ENCODE peak calls at places on chromosomes 13 and 19, in four cellular contexts. C is stimulated activated CD8-positive, alpha-beta memory T cell treated with anti-CD3 and anti-CD28 coated beads, Interleukin-15, amount 100 ng/mL, for 4 hours; I is neuronal stem cell; O is endodermal cell. D is an unnamed sample.

GRCh38 chr13:24161980-24162517 is 1.5 kb downstream of the SPATA13 start:
- DNase-seq in I (no peak), O (no peak), C (no peak), D (no peak)

GRCh38 chr19:35995655-35995993 is 636 bp downstream of the SDHAF1 start:
- DNase-seq in I (no peak), O (peak; percentile 87), C (no peak), D (no peak)

GRCh38 chr19:32017341-32017948 is 328.0 kb upstream of the ZNF507 start:
- DNase-seq in O (no peak), C (no peak), I (no peak), D (no peak)

GRCh38 chr19:5934002-5934401 is 19.9 kb downstream of the CAPS start:
- DNase-seq in C (no peak), O (no peak), I (no peak), D (no peak)

GRCh38 chr19:57563547-57563946 is 3.9 kb upstream of the ZNF550 start:
- DNase-seq in O (no peak), C (no peak), I (no peak), D (no peak)

GRCh38 chr19:42816901-42817300 is 51.4 kb upstream of the PSG8 start:
- DNase-seq in I (no peak), C (no peak), O (no peak), D (no peak)

GRCh38 chr19:30479231-30479630 is 107.0 kb downstream of the ZNF536 start:
- DNase-seq in O (no peak), I (no peak), C (no peak), D (no peak)

GRCh38 chr19:50702870-50703829 is 16.5 kb downstream of the SHANK1 start:
- DNase-seq in I (no peak), O (peak; percentile 65), C (no peak), D (no peak)

GRCh38 chr19:22882797-22883196 is 50.7 kb downstream of the ZNF723 start:
- DNase-seq in I (no peak), O (no peak), C (no peak), D (no peak)

GRCh38 chr13:73849292-73849691 is 284.9 kb downstream of the KLF12 start:
- DNase-seq in O (peak; percentile 80), C (no peak), I (peak; percentile 9), D (no peak)

GRCh38 chr13:43528992-43529391 is 257.8 kb downstream of the ENOX1 start:
- DNase-seq in C (no peak), O (no peak), I (no peak), D (no peak)

GRCh38 chr19:18000981-18001836 is 6.8 kb upstream of the ARRDC2 start:
- DNase-seq in C (peak; percentile 91), I (no peak), O (peak; percentile 89), D (peak; percentile 61)

GRCh38 chr19:40567040-40567749 is 9.5 kb upstream of the SHKBP1 start:
- DNase-seq in O (no peak), C (no peak), I (no peak), D (no peak)

GRCh38 chr19:33813391-33814101 is 16.9 kb downstream of the KCTD15 start:
- DNase-seq in O (peak; percentile 24), C (no peak), I (no peak), D (no peak)

GRCh38 chr19:50377051-50377441 is 789 bp downstream of the NR1H2 start:
- DNase-seq in O (peak; percentile 90), C (no peak), I (no peak), D (no peak)

GRCh38 chr19:18574691-18575291 is 3.1 kb downstream of the UBA52 start:
- DNase-seq in C (no peak), O (no peak), I (no peak), D (no peak)

GRCh38 chr19:35963514-35963913 is 27.3 kb downstream of the LRFN3 start:
- DNase-seq in O (peak; percentile 93), C (no peak), I (peak; percentile 69), D (no peak)

GRCh38 chr13:98476106-98476505 is 100.8 kb downstream of the STK24 start:
- DNase-seq in I (no peak), O (peak; percentile 92), C (peak; percentile 37), D (no peak)

GRCh38 chr13:97879646-97880297 is 73.7 kb upstream of the IPO5 start:
- DNase-seq in I (no peak), C (no peak), O (no peak), D (no peak)

GRCh38 chr13:50838031-50838430 is 5.5 kb downstream of the DLEU7 start:
- DNase-seq in I (no peak), C (no peak), O (no peak), D (no peak)

GRCh38 chr19:4722671-4723464 is 774 bp downstream of the DPP9 start:
- DNase-seq in O (no peak), C (no peak), I (no peak), D (no peak)

GRCh38 chr19:13859361-13859880 is 17.5 kb upstream of the NANOS3 start:
- DNase-seq in C (no peak), O (no peak), I (no peak), D (no peak)

GRCh38 chr13:75583101-75583500 is 33.5 kb downstream of the UCHL3 start:
- DNase-seq in C (no peak), O (no peak), I (no peak), D (no peak)

GRCh38 chr19:4482721-4483120 is 10.6 kb downstream of the HDGFL2 start:
- DNase-seq in I (no peak), C (no peak), O (no peak), D (no peak)

GRCh38 chr19:19061491-19061890 is 2.3 kb upstream of the SLC25A42 start:
- DNase-seq in O (no peak), I (no peak), C (no peak), D (no peak)

D was measured in esophagus squamous epithelium.